ENCODE peak calls at places on chromosome 11, in four cellular contexts. One of them, this sample, is unnamed.

GRCh38 chr11:7250166-7250565 is 1.5 kb upstream of the SYT9 start:
- DNase-seq in T-helper 17 cell: no peak
- DNase-seq in OCI-LY7: no peak
- DNase-seq in heart right ventricle: no peak
- DNase-seq in this sample: no peak

GRCh38 chr11:2355000-2355644 is 22.0 kb upstream of the CD81 start:
- DNase-seq in heart right ventricle: no peak
- DNase-seq in T-helper 17 cell: no peak
- DNase-seq in OCI-LY7: no peak
- DNase-seq in this sample: no peak

GRCh38 chr11:73334244-73335203 is 26.4 kb downstream of the ARHGEF17 start:
- DNase-seq in T-helper 17 cell: no peak
- DNase-seq in OCI-LY7: peak; percentile 36
- DNase-seq in heart right ventricle: peak; percentile 87
- DNase-seq in this sample: peak; percentile 84

GRCh38 chr11:120722539-120722938 is 211.0 kb downstream of the GRIK4 start:
- DNase-seq in heart right ventricle: no peak
- DNase-seq in OCI-LY7: no peak
- DNase-seq in T-helper 17 cell: no peak
- DNase-seq in this sample: no peak

GRCh38 chr11:109970516-109971183 is 122.5 kb upstream of the ZC3H12C start:
- DNase-seq in heart right ventricle: no peak
- DNase-seq in OCI-LY7: no peak
- DNase-seq in T-helper 17 cell: no peak
- DNase-seq in this sample: no peak

GRCh38 chr11:78860720-78861422 is 286.2 kb upstream of the NARS2 start:
- DNase-seq in T-helper 17 cell: no peak
- DNase-seq in heart right ventricle: no peak
- DNase-seq in OCI-LY7: no peak
- DNase-seq in this sample: no peak

GRCh38 chr11:78379039-78379670 is 38.5 kb downstream of the GAB2 start:
- DNase-seq in heart right ventricle: no peak
- DNase-seq in OCI-LY7: no peak
- DNase-seq in T-helper 17 cell: no peak
- DNase-seq in this sample: no peak

GRCh38 chr11:86955674-86956522 is 703 bp upstream of the FZD4 start:
- DNase-seq in heart right ventricle: peak; percentile 89
- DNase-seq in T-helper 17 cell: no peak
- DNase-seq in OCI-LY7: peak; percentile 21
- DNase-seq in this sample: peak; percentile 87

GRCh38 chr11:62553839-62554361 is 7.3 kb upstream of the AHNAK start:
- DNase-seq in T-helper 17 cell: peak; percentile 41
- DNase-seq in heart right ventricle: no peak
- DNase-seq in OCI-LY7: no peak
- DNase-seq in this sample: no peak

GRCh38 chr11:128913806-128914205 is 22.6 kb downstream of the KCNJ5 start:
- DNase-seq in heart right ventricle: no peak
- DNase-seq in OCI-LY7: no peak
- DNase-seq in T-helper 17 cell: no peak
- DNase-seq in this sample: no peak

GRCh38 chr11:76704171-76704948 is 33.8 kb upstream of the LRRC32 start:
- DNase-seq in T-helper 17 cell: no peak
- DNase-seq in heart right ventricle: no peak
- DNase-seq in OCI-LY7: peak; percentile 15
- DNase-seq in this sample: no peak

GRCh38 chr11:134659882-134660281 is 247.8 kb upstream of the B3GAT1 start:
- DNase-seq in T-helper 17 cell: no peak
- DNase-seq in OCI-LY7: no peak
- DNase-seq in heart right ventricle: no peak
- DNase-seq in this sample: no peak

GRCh38 chr11:34030386-34030785 is 21.1 kb upstream of the CAPRIN1 start:
- DNase-seq in T-helper 17 cell: no peak
- DNase-seq in OCI-LY7: no peak
- DNase-seq in heart right ventricle: no peak
- DNase-seq in this sample: no peak

GRCh38 chr11:86575208-86575855 is 97.1 kb downstream of the ME3 start:
- DNase-seq in heart right ventricle: no peak
- DNase-seq in OCI-LY7: no peak
- DNase-seq in T-helper 17 cell: no peak
- DNase-seq in this sample: no peak

GRCh38 chr11:11379661-11380060 is 26.6 kb upstream of the CSNK2A3 start:
- DNase-seq in heart right ventricle: no peak
- DNase-seq in OCI-LY7: no peak
- DNase-seq in T-helper 17 cell: no peak
- DNase-seq in this sample: no peak

GRCh38 chr11:27357250-27357649 is 5.8 kb downstream of the CCDC34 start:
- DNase-seq in OCI-LY7: no peak
- DNase-seq in T-helper 17 cell: no peak
- DNase-seq in heart right ventricle: no peak
- DNase-seq in this sample: no peak

GRCh38 chr11:112366777-112367176 is 106.1 kb upstream of the PLET1 start:
- DNase-seq in heart right ventricle: no peak
- DNase-seq in OCI-LY7: no peak
- DNase-seq in T-helper 17 cell: no peak
- DNase-seq in this sample: no peak

GRCh38 chr11:113681711-113682410 is 24.2 kb downstream of the TMPRSS5 start:
- DNase-seq in heart right ventricle: no peak
- DNase-seq in OCI-LY7: no peak
- DNase-seq in T-helper 17 cell: no peak
- DNase-seq in this sample: no peak

GRCh38 chr11:47355283-47356128 is 3.0 kb upstream of the MYBPC3 start:
- DNase-seq in heart right ventricle: peak; percentile 97
- DNase-seq in T-helper 17 cell: no peak
- DNase-seq in OCI-LY7: no peak
- DNase-seq in this sample: peak; percentile 97

GRCh38 chr11:7030836-7031235 is 10.6 kb downstream of the NLRP14 start:
- DNase-seq in heart right ventricle: no peak
- DNase-seq in OCI-LY7: no peak
- DNase-seq in T-helper 17 cell: no peak
- DNase-seq in this sample: no peak

GRCh38 chr11:22808559-22809197 is 20.9 kb downstream of the SVIP start:
- DNase-seq in heart right ventricle: no peak
- DNase-seq in T-helper 17 cell: no peak
- DNase-seq in OCI-LY7: no peak
- DNase-seq in this sample: no peak

GRCh38 chr11:77083553-77084245 is 16.9 kb downstream of the CAPN5 start:
- DNase-seq in T-helper 17 cell: no peak
- DNase-seq in heart right ventricle: no peak
- DNase-seq in OCI-LY7: no peak
- DNase-seq in this sample: no peak

GRCh38 chr11:75524576-75525432 is 937 bp downstream of the GDPD5 start:
- DNase-seq in T-helper 17 cell: peak; percentile 38
- DNase-seq in heart right ventricle: peak; percentile 33
- DNase-seq in OCI-LY7: peak; percentile 40
- DNase-seq in this sample: no peak

GRCh38 chr11:17906436-17906835 is 106.4 kb downstream of the SERGEF start:
- DNase-seq in heart right ventricle: no peak
- DNase-seq in OCI-LY7: peak; percentile 9
- DNase-seq in T-helper 17 cell: no peak
- DNase-seq in this sample: no peak

GRCh38 chr11:10267821-10268220 is 26.2 kb downstream of the SBF2 start:
- DNase-seq in OCI-LY7: no peak
- DNase-seq in T-helper 17 cell: no peak
- DNase-seq in heart right ventricle: no peak
- DNase-seq in this sample: no peak

GRCh38 chr11:118838905-118839553 is 44.7 kb upstream of the CXCR5 start:
- DNase-seq in T-helper 17 cell: no peak
- DNase-seq in heart right ventricle: no peak
- DNase-seq in OCI-LY7: peak; percentile 72
- DNase-seq in this sample: peak; percentile 34

GRCh38 chr11:63764712-63765631 is 3.6 kb downstream of the ZFTA start:
- DNase-seq in heart right ventricle: peak; percentile 14
- DNase-seq in T-helper 17 cell: no peak
- DNase-seq in OCI-LY7: no peak
- DNase-seq in this sample: peak; percentile 71

GRCh38 chr11:74446445-74446844 is 20.9 kb downstream of the KCNE3 start:
- DNase-seq in heart right ventricle: no peak
- DNase-seq in T-helper 17 cell: no peak
- DNase-seq in OCI-LY7: no peak
- DNase-seq in this sample: no peak

GRCh38 chr11:119169272-119169719 is 771 bp downstream of the NLRX1 start:
- DNase-seq in heart right ventricle: peak; percentile 36
- DNase-seq in OCI-LY7: peak; percentile 32
- DNase-seq in T-helper 17 cell: no peak
- DNase-seq in this sample: peak; percentile 53

GRCh38 chr11:98104249-98104648 is 916.5 kb upstream of the CNTN5 start:
- DNase-seq in T-helper 17 cell: no peak
- DNase-seq in heart right ventricle: no peak
- DNase-seq in OCI-LY7: no peak
- DNase-seq in this sample: no peak

GRCh38 chr11:98101329-98101728 is 919.4 kb upstream of the CNTN5 start:
- DNase-seq in OCI-LY7: no peak
- DNase-seq in T-helper 17 cell: no peak
- DNase-seq in heart right ventricle: no peak
- DNase-seq in this sample: no peak

GRCh38 chr11:98099371-98099770 is 921.4 kb upstream of the CNTN5 start:
- DNase-seq in OCI-LY7: no peak
- DNase-seq in heart right ventricle: no peak
- DNase-seq in T-helper 17 cell: no peak
- DNase-seq in this sample: no peak

GRCh38 chr11:98100689-98101088 is 920.1 kb upstream of the CNTN5 start:
- DNase-seq in T-helper 17 cell: no peak
- DNase-seq in heart right ventricle: no peak
- DNase-seq in OCI-LY7: no peak
- DNase-seq in this sample: no peak
- H3K9me3 ChIP-seq in T-helper 17 cell: no peaks in the 10 kb centered on the region
- H3K9me3 ChIP-seq in heart right ventricle: no peaks in the 10 kb centered on the region
- H3K9me3 ChIP-seq in OCI-LY7: no peaks in the 10 kb centered on the region
- H3K9me3 ChIP-seq in this sample: no peaks in the 10 kb centered on the region

DNA sequence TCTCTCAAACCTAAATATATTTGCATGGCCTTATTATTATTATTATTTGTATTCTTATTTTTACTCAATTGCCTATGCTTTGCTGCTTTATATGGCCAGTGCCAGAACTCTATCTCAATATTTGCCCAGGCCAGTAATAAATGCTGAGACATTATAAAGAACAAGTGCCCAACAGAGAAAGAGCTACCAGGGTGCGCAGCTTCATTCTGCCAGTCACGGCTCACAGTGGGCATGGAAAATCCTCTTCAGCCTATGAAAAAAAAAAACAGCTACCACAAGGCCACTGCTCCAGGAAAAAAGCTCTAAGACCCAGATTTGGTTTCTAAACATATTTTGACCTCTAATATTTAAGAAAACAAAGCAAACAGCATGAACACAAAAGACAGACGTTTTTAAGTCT is 1223.6 kb downstream of the LRRC4C start:
- DNase-seq in T-helper 17 cell: no peak
- DNase-seq in OCI-LY7: no peak
- DNase-seq in heart right ventricle: no peak
- DNase-seq in this sample: no peak
- H3K9me3 ChIP-seq in T-helper 17 cell: no peaks in the 10 kb centered on the region
- H3K9me3 ChIP-seq in OCI-LY7: no peaks in the 10 kb centered on the region
- H3K9me3 ChIP-seq in heart right ventricle: no peaks in the 10 kb centered on the region
- H3K9me3 ChIP-seq in this sample: no peaks in the 10 kb centered on the region

DNA sequence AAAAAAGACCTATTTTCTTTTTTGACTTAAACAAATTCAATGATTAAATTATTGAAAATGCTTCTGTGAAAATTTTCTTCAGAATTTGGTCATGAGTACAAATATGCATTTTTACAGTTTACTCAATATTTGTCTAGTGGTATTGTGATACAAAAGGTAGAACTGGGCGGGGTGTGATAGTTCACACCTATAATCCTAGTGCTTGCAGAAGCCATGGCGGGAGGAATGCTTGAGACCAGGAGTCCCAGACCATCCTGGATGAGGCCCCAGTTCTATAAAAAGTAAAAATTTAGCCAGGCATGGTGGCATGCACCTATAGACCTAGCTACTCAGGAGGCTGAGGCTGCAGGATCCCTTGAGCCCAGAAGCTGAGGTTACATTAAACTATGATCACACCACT is 90.6 kb downstream of the ARHGAP42 start:
- DNase-seq in T-helper 17 cell: no peak
- DNase-seq in heart right ventricle: no peak
- DNase-seq in OCI-LY7: no peak
- DNase-seq in this sample: no peak
- H3K9me3 ChIP-seq in T-helper 17 cell: no peaks in the 10 kb centered on the region
- H3K9me3 ChIP-seq in heart right ventricle: no peaks in the 10 kb centered on the region
- H3K9me3 ChIP-seq in OCI-LY7: no peaks in the 10 kb centered on the region
- H3K9me3 ChIP-seq in this sample: no peaks in the 10 kb centered on the region

GRCh38 chr11:91591021-91591420 is 633.6 kb upstream of the FAT3 start:
- DNase-seq in heart right ventricle: no peak
- DNase-seq in OCI-LY7: no peak
- DNase-seq in T-helper 17 cell: no peak
- DNase-seq in this sample: no peak
- H3K9me3 ChIP-seq in heart right ventricle: no peaks in the 10 kb centered on the region
- H3K9me3 ChIP-seq in OCI-LY7: peaks cover 4% of the 10 kb centered on the region
- H3K9me3 ChIP-seq in T-helper 17 cell: peaks cover 4% of the 10 kb centered on the region
- H3K9me3 ChIP-seq in this sample: no peaks in the 10 kb centered on the region

GRCh38 chr11:103830205-103830604 is 206.2 kb upstream of the DDI1 start:
- DNase-seq in T-helper 17 cell: no peak
- DNase-seq in heart right ventricle: no peak
- DNase-seq in OCI-LY7: no peak
- DNase-seq in this sample: no peak
- H3K9me3 ChIP-seq in T-helper 17 cell: no peaks in the 10 kb centered on the region
- H3K9me3 ChIP-seq in heart right ventricle: no peaks in the 10 kb centered on the region
- H3K9me3 ChIP-seq in OCI-LY7: no peaks in the 10 kb centered on the region
- H3K9me3 ChIP-seq in this sample: no peaks in the 10 kb centered on the region